ENCODE peak calls at places on chromosomes 16 and 17, in eight cellular contexts. A is right atrium auricular region; J is activated CD4-positive, alpha-beta memory T cell treated with anti-CD3 and anti-CD28 coated beads, Interleukin-2, amount 10 ng/mL, durations not matched to agents 7 days and 5 days; H is naive B cell; X is ovary; K is KG1; G is Right ventricle myocardium superior; D is T-cell. W is an unnamed sample.

GRCh38 chr16:19737306-19737975 is 19.4 kb downstream of the IQCK start:
- DNase-seq in A (no peak), J (no peak), H (no peak), X (no peak), K (no peak), G (no peak), D (no peak), W (no peak)

GRCh38 chr17:73900516-73900915 is 256.3 kb upstream of the SDK2 start:
- DNase-seq in A (no peak), J (no peak), H (no peak), X (no peak), K (no peak), G (no peak), D (no peak), W (peak)

GRCh38 chr17:59840908-59841666 is 51.7 kb downstream of the TUBD1 start:
- DNase-seq in A (no peak), J (peak), H (no peak), X (no peak), K (no peak), G (no peak), D (no peak), W (peak)

GRCh38 chr17:44279586-44280344 is 11.8 kb upstream of the SLC4A1 start:
- DNase-seq in A (peak), J (peak), H (no peak), X (peak), K (peak), G (peak), D (peak), W (peak)

GRCh38 chr16:84084570-84085270 is 32.0 kb downstream of the MBTPS1 start:
- DNase-seq in A (no peak), J (peak), H (peak), X (peak), K (no peak), G (peak), D (peak), W (peak)

GRCh38 chr17:20908373-20909273 is 134.2 kb downstream of the USP22 start:
- DNase-seq in A (peak), J (peak), H (peak), X (peak), K (no peak), G (peak), D (peak), W (peak)

GRCh38 chr17:72657467-72658317 is 434.8 kb downstream of the SLC39A11 start:
- DNase-seq in A (no peak), J (no peak), H (no peak), X (no peak), K (no peak), G (no peak), D (no peak), W (no peak)

GRCh38 chr17:8793649-8794048 is 5.5 kb downstream of the MFSD6L start:
- DNase-seq in A (no peak), J (no peak), H (no peak), X (no peak), K (no peak), G (no peak), D (no peak), W (no peak)

GRCh38 chr17:17568772-17569195 is 22.7 kb downstream of the PEMT start:
- DNase-seq in A (no peak), J (peak), H (no peak), X (peak), K (no peak), G (peak), D (peak), W (peak)

GRCh38 chr17:20133552-20133951 is 124.4 kb downstream of the SPECC1 start:
- DNase-seq in A (no peak), J (no peak), H (no peak), X (no peak), K (no peak), G (no peak), D (no peak), W (no peak)

GRCh38 chr17:22272363-22273146 is 580.2 kb downstream of the KCNJ18 start:
- DNase-seq in A (no peak), J (no peak), H (no peak), X (no peak), K (no peak), G (no peak), D (no peak), W (no peak)

GRCh38 chr17:59534583-59534982 is 30.8 kb upstream of the DHX40 start:
- DNase-seq in A (no peak), J (no peak), H (no peak), X (no peak), K (no peak), G (no peak), D (no peak), W (no peak)

GRCh38 chr16:13780406-13780805 is 139.5 kb upstream of the ERCC4 start:
- DNase-seq in A (no peak), J (no peak), H (no peak), X (no peak), K (no peak), G (no peak), D (no peak), W (no peak)

W was measured in upper lobe of left lung.